ENCODE peak calls at places on chromosomes 7 and 10, in nine cellular contexts. One of them, this sample, is unnamed.

GRCh38 chr7:156475666-156476065 is 164.9 kb upstream of the RNF32 start:
- DNase-seq in frontal cortex: peak; percentile 41
- DNase-seq in NCI-H1436: no peak
- DNase-seq in cardiac muscle cell: no peak
- DNase-seq in activated gamma-delta T cell treated with Interleukin-2 at 50 U/mL for 16 hours: no peak
- DNase-seq in fibroblast of the conjunctiva: peak; percentile 9
- DNase-seq in A172: peak; percentile 46
- DNase-seq in Peyer's patch: no peak
- DNase-seq in activated effector memory CD4-positive, alpha-beta T cell treated with Interleukin-2 at 50 U/mL for 16 hours: no peak
- DNase-seq in this sample: no peak

GRCh38 chr10:8407561-8408021 is 353.1 kb downstream of the GATA3 start:
- DNase-seq in frontal cortex: no peak
- DNase-seq in NCI-H1436: no peak
- DNase-seq in cardiac muscle cell: no peak
- DNase-seq in activated gamma-delta T cell treated with Interleukin-2 at 50 U/mL for 16 hours: no peak
- DNase-seq in fibroblast of the conjunctiva: no peak
- DNase-seq in A172: no peak
- DNase-seq in Peyer's patch: no peak
- DNase-seq in activated effector memory CD4-positive, alpha-beta T cell treated with Interleukin-2 at 50 U/mL for 16 hours: no peak
- DNase-seq in this sample: no peak

GRCh38 chr7:77327932-77328628 is 88.1 kb downstream of the GSAP start:
- DNase-seq in frontal cortex: no peak
- DNase-seq in NCI-H1436: no peak
- DNase-seq in cardiac muscle cell: peak; percentile 32
- DNase-seq in activated gamma-delta T cell treated with Interleukin-2 at 50 U/mL for 16 hours: no peak
- DNase-seq in fibroblast of the conjunctiva: no peak
- DNase-seq in A172: peak; percentile 75
- DNase-seq in Peyer's patch: no peak
- DNase-seq in activated effector memory CD4-positive, alpha-beta T cell treated with Interleukin-2 at 50 U/mL for 16 hours: peak; percentile 6
- DNase-seq in this sample: no peak

GRCh38 chr7:128937647-128938523 is at the start of gene IRF5:
- DNase-seq in frontal cortex: no peak
- DNase-seq in NCI-H1436: no peak
- DNase-seq in cardiac muscle cell: no peak
- DNase-seq in activated gamma-delta T cell treated with Interleukin-2 at 50 U/mL for 16 hours: no peak
- DNase-seq in fibroblast of the conjunctiva: no peak
- DNase-seq in A172: peak; percentile 43
- DNase-seq in Peyer's patch: peak; percentile 81
- DNase-seq in activated effector memory CD4-positive, alpha-beta T cell treated with Interleukin-2 at 50 U/mL for 16 hours: no peak
- DNase-seq in this sample: no peak

GRCh38 chr7:26508481-26508880 is 216.8 kb downstream of the SNX10 start:
- DNase-seq in frontal cortex: no peak
- DNase-seq in NCI-H1436: no peak
- DNase-seq in cardiac muscle cell: no peak
- DNase-seq in activated gamma-delta T cell treated with Interleukin-2 at 50 U/mL for 16 hours: no peak
- DNase-seq in fibroblast of the conjunctiva: no peak
- DNase-seq in A172: no peak
- DNase-seq in Peyer's patch: no peak
- DNase-seq in activated effector memory CD4-positive, alpha-beta T cell treated with Interleukin-2 at 50 U/mL for 16 hours: no peak
- DNase-seq in this sample: no peak

GRCh38 chr10:36739884-36740445 is 385.4 kb upstream of the ANKRD30A start:
- DNase-seq in frontal cortex: no peak
- DNase-seq in NCI-H1436: no peak
- DNase-seq in cardiac muscle cell: no peak
- DNase-seq in activated gamma-delta T cell treated with Interleukin-2 at 50 U/mL for 16 hours: no peak
- DNase-seq in fibroblast of the conjunctiva: no peak
- DNase-seq in A172: no peak
- DNase-seq in Peyer's patch: no peak
- DNase-seq in activated effector memory CD4-positive, alpha-beta T cell treated with Interleukin-2 at 50 U/mL for 16 hours: no peak
- DNase-seq in this sample: no peak

GRCh38 chr7:98418636-98419315 is 17.9 kb upstream of the BAIAP2L1 start:
- DNase-seq in frontal cortex: no peak
- DNase-seq in NCI-H1436: no peak
- DNase-seq in cardiac muscle cell: peak; percentile 95
- DNase-seq in activated gamma-delta T cell treated with Interleukin-2 at 50 U/mL for 16 hours: no peak
- DNase-seq in fibroblast of the conjunctiva: peak; percentile 75
- DNase-seq in A172: peak; percentile 99
- DNase-seq in Peyer's patch: peak; percentile 56
- DNase-seq in activated effector memory CD4-positive, alpha-beta T cell treated with Interleukin-2 at 50 U/mL for 16 hours: no peak
- DNase-seq in this sample: no peak

GRCh38 chr10:77974396-77975074 is 48.0 kb upstream of the DLG5 start:
- DNase-seq in frontal cortex: no peak
- DNase-seq in NCI-H1436: no peak
- DNase-seq in cardiac muscle cell: peak; percentile 55
- DNase-seq in activated gamma-delta T cell treated with Interleukin-2 at 50 U/mL for 16 hours: no peak
- DNase-seq in fibroblast of the conjunctiva: peak; percentile 38
- DNase-seq in A172: no peak
- DNase-seq in Peyer's patch: no peak
- DNase-seq in activated effector memory CD4-positive, alpha-beta T cell treated with Interleukin-2 at 50 U/mL for 16 hours: no peak
- DNase-seq in this sample: no peak

GRCh38 chr10:61733358-61733940 is 70.7 kb downstream of the CABCOCO1 start:
- DNase-seq in frontal cortex: peak; percentile 7
- DNase-seq in NCI-H1436: peak; percentile 30
- DNase-seq in cardiac muscle cell: peak; percentile 73
- DNase-seq in activated gamma-delta T cell treated with Interleukin-2 at 50 U/mL for 16 hours: peak; percentile 3
- DNase-seq in fibroblast of the conjunctiva: peak; percentile 49
- DNase-seq in A172: peak; percentile 47
- DNase-seq in Peyer's patch: no peak
- DNase-seq in activated effector memory CD4-positive, alpha-beta T cell treated with Interleukin-2 at 50 U/mL for 16 hours: no peak
- DNase-seq in this sample: no peak

GRCh38 chr10:12042409-12042796 is 206 bp downstream of the UPF2 start:
- DNase-seq in frontal cortex: peak; percentile 51
- DNase-seq in NCI-H1436: peak; percentile 6
- DNase-seq in cardiac muscle cell: peak; percentile 31
- DNase-seq in activated gamma-delta T cell treated with Interleukin-2 at 50 U/mL for 16 hours: peak; percentile 47
- DNase-seq in fibroblast of the conjunctiva: no peak
- DNase-seq in A172: peak; percentile 4
- DNase-seq in Peyer's patch: no peak
- DNase-seq in activated effector memory CD4-positive, alpha-beta T cell treated with Interleukin-2 at 50 U/mL for 16 hours: no peak
- DNase-seq in this sample: no peak

GRCh38 chr10:23204773-23205172 is 12.7 kb downstream of the PTF1A start:
- DNase-seq in frontal cortex: no peak
- DNase-seq in NCI-H1436: no peak
- DNase-seq in cardiac muscle cell: no peak
- DNase-seq in activated gamma-delta T cell treated with Interleukin-2 at 50 U/mL for 16 hours: no peak
- DNase-seq in fibroblast of the conjunctiva: no peak
- DNase-seq in A172: no peak
- DNase-seq in Peyer's patch: no peak
- DNase-seq in activated effector memory CD4-positive, alpha-beta T cell treated with Interleukin-2 at 50 U/mL for 16 hours: no peak
- DNase-seq in this sample: no peak

GRCh38 chr7:37149019-37149814 is 299.4 kb downstream of the ELMO1 start:
- DNase-seq in frontal cortex: no peak
- DNase-seq in NCI-H1436: no peak
- DNase-seq in cardiac muscle cell: peak; percentile 9
- DNase-seq in activated gamma-delta T cell treated with Interleukin-2 at 50 U/mL for 16 hours: no peak
- DNase-seq in fibroblast of the conjunctiva: no peak
- DNase-seq in A172: no peak
- DNase-seq in Peyer's patch: no peak
- DNase-seq in activated effector memory CD4-positive, alpha-beta T cell treated with Interleukin-2 at 50 U/mL for 16 hours: no peak
- DNase-seq in this sample: no peak

GRCh38 chr7:52088008-52088787 is 771.6 kb upstream of the COBL start:
- DNase-seq in frontal cortex: peak; percentile 19
- DNase-seq in NCI-H1436: no peak
- DNase-seq in cardiac muscle cell: no peak
- DNase-seq in activated gamma-delta T cell treated with Interleukin-2 at 50 U/mL for 16 hours: no peak
- DNase-seq in fibroblast of the conjunctiva: no peak
- DNase-seq in A172: no peak
- DNase-seq in Peyer's patch: no peak
- DNase-seq in activated effector memory CD4-positive, alpha-beta T cell treated with Interleukin-2 at 50 U/mL for 16 hours: no peak
- DNase-seq in this sample: no peak

GRCh38 chr7:18555120-18555519 is 59.6 kb downstream of the HDAC9 start:
- DNase-seq in frontal cortex: no peak
- DNase-seq in NCI-H1436: no peak
- DNase-seq in cardiac muscle cell: no peak
- DNase-seq in activated gamma-delta T cell treated with Interleukin-2 at 50 U/mL for 16 hours: no peak
- DNase-seq in fibroblast of the conjunctiva: no peak
- DNase-seq in A172: no peak
- DNase-seq in Peyer's patch: no peak
- DNase-seq in activated effector memory CD4-positive, alpha-beta T cell treated with Interleukin-2 at 50 U/mL for 16 hours: no peak
- DNase-seq in this sample: no peak

GRCh38 chr7:82442492-82443043 is 1.0 kb downstream of the CACNA2D1 start:
- DNase-seq in frontal cortex: peak; percentile 17
- DNase-seq in NCI-H1436: peak; percentile 13
- DNase-seq in cardiac muscle cell: peak; percentile 35
- DNase-seq in activated gamma-delta T cell treated with Interleukin-2 at 50 U/mL for 16 hours: no peak
- DNase-seq in fibroblast of the conjunctiva: no peak
- DNase-seq in A172: no peak
- DNase-seq in Peyer's patch: no peak
- DNase-seq in activated effector memory CD4-positive, alpha-beta T cell treated with Interleukin-2 at 50 U/mL for 16 hours: no peak
- DNase-seq in this sample: no peak

GRCh38 chr10:97538839-97539238 is 33.7 kb upstream of the ANKRD2 start:
- DNase-seq in frontal cortex: no peak
- DNase-seq in NCI-H1436: no peak
- DNase-seq in cardiac muscle cell: no peak
- DNase-seq in activated gamma-delta T cell treated with Interleukin-2 at 50 U/mL for 16 hours: no peak
- DNase-seq in fibroblast of the conjunctiva: no peak
- DNase-seq in A172: no peak
- DNase-seq in Peyer's patch: no peak
- DNase-seq in activated effector memory CD4-positive, alpha-beta T cell treated with Interleukin-2 at 50 U/mL for 16 hours: no peak
- DNase-seq in this sample: no peak

GRCh38 chr7:74083928-74084721 is 521 bp downstream of the LIMK1 start:
- DNase-seq in frontal cortex: peak; percentile 59
- DNase-seq in NCI-H1436: peak; percentile 54
- DNase-seq in cardiac muscle cell: peak; percentile 44
- DNase-seq in activated gamma-delta T cell treated with Interleukin-2 at 50 U/mL for 16 hours: no peak
- DNase-seq in fibroblast of the conjunctiva: no peak
- DNase-seq in A172: peak; percentile 80
- DNase-seq in Peyer's patch: no peak
- DNase-seq in activated effector memory CD4-positive, alpha-beta T cell treated with Interleukin-2 at 50 U/mL for 16 hours: no peak
- DNase-seq in this sample: peak; percentile 57

GRCh38 chr7:123797673-123798526 is 47.1 kb upstream of the HYAL4 start:
- DNase-seq in frontal cortex: peak; percentile 6
- DNase-seq in NCI-H1436: peak; percentile 23
- DNase-seq in cardiac muscle cell: peak; percentile 88
- DNase-seq in activated gamma-delta T cell treated with Interleukin-2 at 50 U/mL for 16 hours: no peak
- DNase-seq in fibroblast of the conjunctiva: peak; percentile 46
- DNase-seq in A172: peak; percentile 93
- DNase-seq in Peyer's patch: no peak
- DNase-seq in activated effector memory CD4-positive, alpha-beta T cell treated with Interleukin-2 at 50 U/mL for 16 hours: no peak
- DNase-seq in this sample: no peak

GRCh38 chr7:139033346-139034114 is 2.3 kb downstream of the ZC3HAV1L start:
- DNase-seq in frontal cortex: no peak
- DNase-seq in NCI-H1436: no peak
- DNase-seq in cardiac muscle cell: no peak
- DNase-seq in activated gamma-delta T cell treated with Interleukin-2 at 50 U/mL for 16 hours: no peak
- DNase-seq in fibroblast of the conjunctiva: no peak
- DNase-seq in A172: no peak
- DNase-seq in Peyer's patch: no peak
- DNase-seq in activated effector memory CD4-positive, alpha-beta T cell treated with Interleukin-2 at 50 U/mL for 16 hours: no peak
- DNase-seq in this sample: no peak

GRCh38 chr10:77583527-77583926 is 54.1 kb downstream of the KCNMA1 start:
- DNase-seq in frontal cortex: no peak
- DNase-seq in NCI-H1436: no peak
- DNase-seq in cardiac muscle cell: no peak
- DNase-seq in activated gamma-delta T cell treated with Interleukin-2 at 50 U/mL for 16 hours: no peak
- DNase-seq in fibroblast of the conjunctiva: no peak
- DNase-seq in A172: no peak
- DNase-seq in Peyer's patch: peak; percentile 15
- DNase-seq in activated effector memory CD4-positive, alpha-beta T cell treated with Interleukin-2 at 50 U/mL for 16 hours: no peak
- DNase-seq in this sample: no peak

GRCh38 chr7:159231017-159231416 is 86.3 kb upstream of the VIPR2 start:
- DNase-seq in frontal cortex: no peak
- DNase-seq in NCI-H1436: no peak
- DNase-seq in cardiac muscle cell: no peak
- DNase-seq in activated gamma-delta T cell treated with Interleukin-2 at 50 U/mL for 16 hours: no peak
- DNase-seq in fibroblast of the conjunctiva: no peak
- DNase-seq in A172: no peak
- DNase-seq in Peyer's patch: no peak
- DNase-seq in activated effector memory CD4-positive, alpha-beta T cell treated with Interleukin-2 at 50 U/mL for 16 hours: no peak
- DNase-seq in this sample: no peak

GRCh38 chr10:132685121-132685891 is 100.6 kb downstream of the NKX6-2 start:
- DNase-seq in frontal cortex: peak; percentile 79
- DNase-seq in NCI-H1436: no peak
- DNase-seq in cardiac muscle cell: peak; percentile 65
- DNase-seq in activated gamma-delta T cell treated with Interleukin-2 at 50 U/mL for 16 hours: no peak
- DNase-seq in fibroblast of the conjunctiva: no peak
- DNase-seq in A172: peak; percentile 61
- DNase-seq in Peyer's patch: peak; percentile 62
- DNase-seq in activated effector memory CD4-positive, alpha-beta T cell treated with Interleukin-2 at 50 U/mL for 16 hours: no peak
- DNase-seq in this sample: no peak

GRCh38 chr10:7756360-7756992 is 31.3 kb downstream of the KIN start:
- DNase-seq in frontal cortex: no peak
- DNase-seq in NCI-H1436: no peak
- DNase-seq in cardiac muscle cell: peak; percentile 48
- DNase-seq in activated gamma-delta T cell treated with Interleukin-2 at 50 U/mL for 16 hours: no peak
- DNase-seq in fibroblast of the conjunctiva: peak; percentile 9
- DNase-seq in A172: peak; percentile 21
- DNase-seq in Peyer's patch: no peak
- DNase-seq in activated effector memory CD4-positive, alpha-beta T cell treated with Interleukin-2 at 50 U/mL for 16 hours: no peak
- DNase-seq in this sample: no peak

GRCh38 chr7:90401989-90402388 is 1.3 kb upstream of the CLDN12 start:
- DNase-seq in frontal cortex: no peak
- DNase-seq in NCI-H1436: no peak
- DNase-seq in cardiac muscle cell: peak; percentile 40
- DNase-seq in activated gamma-delta T cell treated with Interleukin-2 at 50 U/mL for 16 hours: no peak
- DNase-seq in fibroblast of the conjunctiva: no peak
- DNase-seq in A172: no peak
- DNase-seq in Peyer's patch: no peak
- DNase-seq in activated effector memory CD4-positive, alpha-beta T cell treated with Interleukin-2 at 50 U/mL for 16 hours: no peak
- DNase-seq in this sample: no peak

GRCh38 chr10:113235505-113235904 is 285.5 kb downstream of the TCF7L2 start:
- DNase-seq in frontal cortex: no peak
- DNase-seq in NCI-H1436: no peak
- DNase-seq in cardiac muscle cell: no peak
- DNase-seq in activated gamma-delta T cell treated with Interleukin-2 at 50 U/mL for 16 hours: no peak
- DNase-seq in fibroblast of the conjunctiva: no peak
- DNase-seq in A172: no peak
- DNase-seq in Peyer's patch: no peak
- DNase-seq in activated effector memory CD4-positive, alpha-beta T cell treated with Interleukin-2 at 50 U/mL for 16 hours: no peak
- DNase-seq in this sample: no peak

GRCh38 chr10:113034008-113034407 is 84.0 kb downstream of the TCF7L2 start:
- DNase-seq in frontal cortex: no peak
- DNase-seq in NCI-H1436: no peak
- DNase-seq in cardiac muscle cell: no peak
- DNase-seq in activated gamma-delta T cell treated with Interleukin-2 at 50 U/mL for 16 hours: no peak
- DNase-seq in fibroblast of the conjunctiva: no peak
- DNase-seq in A172: no peak
- DNase-seq in Peyer's patch: no peak
- DNase-seq in activated effector memory CD4-positive, alpha-beta T cell treated with Interleukin-2 at 50 U/mL for 16 hours: no peak
- DNase-seq in this sample: no peak

GRCh38 chr7:72161534-72161933 is 250.6 kb downstream of the CALN1 start:
- DNase-seq in frontal cortex: no peak
- DNase-seq in NCI-H1436: no peak
- DNase-seq in cardiac muscle cell: no peak
- DNase-seq in activated gamma-delta T cell treated with Interleukin-2 at 50 U/mL for 16 hours: no peak
- DNase-seq in fibroblast of the conjunctiva: no peak
- DNase-seq in A172: no peak
- DNase-seq in Peyer's patch: no peak
- DNase-seq in activated effector memory CD4-positive, alpha-beta T cell treated with Interleukin-2 at 50 U/mL for 16 hours: no peak
- DNase-seq in this sample: no peak

GRCh38 chr7:114631249-114631822 is 216.7 kb downstream of the FOXP2 start:
- DNase-seq in frontal cortex: no peak
- DNase-seq in NCI-H1436: no peak
- DNase-seq in cardiac muscle cell: no peak
- DNase-seq in activated gamma-delta T cell treated with Interleukin-2 at 50 U/mL for 16 hours: no peak
- DNase-seq in fibroblast of the conjunctiva: no peak
- DNase-seq in A172: no peak
- DNase-seq in Peyer's patch: no peak
- DNase-seq in activated effector memory CD4-positive, alpha-beta T cell treated with Interleukin-2 at 50 U/mL for 16 hours: no peak
- DNase-seq in this sample: no peak

GRCh38 chr10:110504111-110504735 is 6.5 kb downstream of the DUSP5 start:
- DNase-seq in frontal cortex: no peak
- DNase-seq in NCI-H1436: no peak
- DNase-seq in cardiac muscle cell: peak; percentile 80
- DNase-seq in activated gamma-delta T cell treated with Interleukin-2 at 50 U/mL for 16 hours: peak; percentile 51
- DNase-seq in fibroblast of the conjunctiva: peak; percentile 64
- DNase-seq in A172: peak; percentile 61
- DNase-seq in Peyer's patch: no peak
- DNase-seq in activated effector memory CD4-positive, alpha-beta T cell treated with Interleukin-2 at 50 U/mL for 16 hours: peak; percentile 40
- DNase-seq in this sample: no peak

GRCh38 chr7:116499168-116500070 is at the start of gene CAV2:
- DNase-seq in frontal cortex: peak; percentile 55
- DNase-seq in NCI-H1436: no peak
- DNase-seq in cardiac muscle cell: peak; percentile 72
- DNase-seq in activated gamma-delta T cell treated with Interleukin-2 at 50 U/mL for 16 hours: no peak
- DNase-seq in fibroblast of the conjunctiva: no peak
- DNase-seq in A172: peak; percentile 49
- DNase-seq in Peyer's patch: peak; percentile 82
- DNase-seq in activated effector memory CD4-positive, alpha-beta T cell treated with Interleukin-2 at 50 U/mL for 16 hours: no peak
- DNase-seq in this sample: no peak

GRCh38 chr7:42993038-42993437 is 60.9 kb downstream of the MRPL32 start:
- DNase-seq in frontal cortex: no peak
- DNase-seq in NCI-H1436: no peak
- DNase-seq in cardiac muscle cell: peak; percentile 5
- DNase-seq in activated gamma-delta T cell treated with Interleukin-2 at 50 U/mL for 16 hours: no peak
- DNase-seq in fibroblast of the conjunctiva: no peak
- DNase-seq in A172: no peak
- DNase-seq in Peyer's patch: no peak
- DNase-seq in activated effector memory CD4-positive, alpha-beta T cell treated with Interleukin-2 at 50 U/mL for 16 hours: no peak
- DNase-seq in this sample: no peak

This sample was measured in D721Med.